ENCODE peak calls at places on chromosomes 7 and 10, in seven cellular contexts. One of them, this sample, is unnamed.

GRCh38 chr10:10914129-10914528 is 103.5 kb upstream of the CELF2 start:
- DNase-seq in activated CD4-positive, alpha-beta T cell treated with anti-CD3 and anti-CD28 coated beads for 24 hours: no peak
- DNase-seq in lower leg skin: no peak
- DNase-seq in CD4-positive, alpha-beta T cell: no peak
- DNase-seq in cardiac fibroblast: peak; percentile 25
- DNase-seq in B cell: no peak
- DNase-seq in A549: no peak
- DNase-seq in this sample: no peak

GRCh38 chr7:50321678-50322077 is 17.2 kb downstream of the IKZF1 start:
- DNase-seq in CD4-positive, alpha-beta T cell: no peak
- DNase-seq in A549: no peak
- DNase-seq in activated CD4-positive, alpha-beta T cell treated with anti-CD3 and anti-CD28 coated beads for 24 hours: no peak
- DNase-seq in cardiac fibroblast: no peak
- DNase-seq in B cell: no peak
- DNase-seq in lower leg skin: no peak
- DNase-seq in this sample: no peak

GRCh38 chr10:110642980-110643655 is 1.0 kb upstream of the RBM20 start:
- DNase-seq in activated CD4-positive, alpha-beta T cell treated with anti-CD3 and anti-CD28 coated beads for 24 hours: no peak
- DNase-seq in A549: no peak
- DNase-seq in lower leg skin: no peak
- DNase-seq in cardiac fibroblast: no peak
- DNase-seq in CD4-positive, alpha-beta T cell: no peak
- DNase-seq in B cell: no peak
- DNase-seq in this sample: no peak

GRCh38 chr7:47936323-47936722 is 11.9 kb downstream of the PKD1L1 start:
- DNase-seq in activated CD4-positive, alpha-beta T cell treated with anti-CD3 and anti-CD28 coated beads for 24 hours: no peak
- DNase-seq in CD4-positive, alpha-beta T cell: no peak
- DNase-seq in cardiac fibroblast: no peak
- DNase-seq in B cell: no peak
- DNase-seq in lower leg skin: peak; percentile 50
- DNase-seq in A549: no peak
- DNase-seq in this sample: no peak

GRCh38 chr10:86019141-86019540 is 347.5 kb downstream of the GRID1 start:
- DNase-seq in cardiac fibroblast: no peak
- DNase-seq in activated CD4-positive, alpha-beta T cell treated with anti-CD3 and anti-CD28 coated beads for 24 hours: no peak
- DNase-seq in B cell: no peak
- DNase-seq in A549: no peak
- DNase-seq in CD4-positive, alpha-beta T cell: no peak
- DNase-seq in lower leg skin: no peak
- DNase-seq in this sample: no peak

GRCh38 chr7:87479951-87480350 is 4.5 kb upstream of the ABCB4 start:
- DNase-seq in CD4-positive, alpha-beta T cell: no peak
- DNase-seq in activated CD4-positive, alpha-beta T cell treated with anti-CD3 and anti-CD28 coated beads for 24 hours: no peak
- DNase-seq in cardiac fibroblast: no peak
- DNase-seq in A549: no peak
- DNase-seq in B cell: no peak
- DNase-seq in lower leg skin: no peak
- DNase-seq in this sample: no peak

GRCh38 chr10:77564781-77565589 is 72.6 kb downstream of the KCNMA1 start:
- DNase-seq in cardiac fibroblast: peak; percentile 9
- DNase-seq in A549: peak; percentile 69
- DNase-seq in B cell: no peak
- DNase-seq in CD4-positive, alpha-beta T cell: no peak
- DNase-seq in lower leg skin: no peak
- DNase-seq in activated CD4-positive, alpha-beta T cell treated with anti-CD3 and anti-CD28 coated beads for 24 hours: no peak
- DNase-seq in this sample: no peak

GRCh38 chr7:33100770-33101169 is 8.4 kb downstream of the RP9 start:
- DNase-seq in CD4-positive, alpha-beta T cell: no peak
- DNase-seq in activated CD4-positive, alpha-beta T cell treated with anti-CD3 and anti-CD28 coated beads for 24 hours: no peak
- DNase-seq in lower leg skin: no peak
- DNase-seq in B cell: no peak
- DNase-seq in cardiac fibroblast: no peak
- DNase-seq in A549: no peak
- DNase-seq in this sample: no peak

GRCh38 chr10:64733980-64734379 is 1212.8 kb downstream of the REEP3 start:
- DNase-seq in CD4-positive, alpha-beta T cell: no peak
- DNase-seq in A549: peak; percentile 6
- DNase-seq in activated CD4-positive, alpha-beta T cell treated with anti-CD3 and anti-CD28 coated beads for 24 hours: no peak
- DNase-seq in lower leg skin: no peak
- DNase-seq in B cell: no peak
- DNase-seq in cardiac fibroblast: peak; percentile 40
- DNase-seq in this sample: no peak

GRCh38 chr10:78412605-78413004 is 378.9 kb downstream of the RPS24 start:
- DNase-seq in CD4-positive, alpha-beta T cell: no peak
- DNase-seq in lower leg skin: peak; percentile 29
- DNase-seq in B cell: no peak
- DNase-seq in cardiac fibroblast: no peak
- DNase-seq in A549: no peak
- DNase-seq in activated CD4-positive, alpha-beta T cell treated with anti-CD3 and anti-CD28 coated beads for 24 hours: no peak
- DNase-seq in this sample: no peak

GRCh38 chr10:124546957-124547650 is 85.5 kb downstream of the LHPP start:
- DNase-seq in activated CD4-positive, alpha-beta T cell treated with anti-CD3 and anti-CD28 coated beads for 24 hours: no peak
- DNase-seq in A549: no peak
- DNase-seq in cardiac fibroblast: no peak
- DNase-seq in lower leg skin: no peak
- DNase-seq in CD4-positive, alpha-beta T cell: no peak
- DNase-seq in B cell: no peak
- DNase-seq in this sample: no peak

GRCh38 chr10:17409170-17409733 is 45.1 kb downstream of the ST8SIA6 start:
- DNase-seq in B cell: no peak
- DNase-seq in cardiac fibroblast: peak; percentile 42
- DNase-seq in CD4-positive, alpha-beta T cell: no peak
- DNase-seq in lower leg skin: no peak
- DNase-seq in activated CD4-positive, alpha-beta T cell treated with anti-CD3 and anti-CD28 coated beads for 24 hours: no peak
- DNase-seq in A549: no peak
- DNase-seq in this sample: no peak

GRCh38 chr7:27345964-27346363 is 103.4 kb downstream of the EVX1 start:
- DNase-seq in cardiac fibroblast: no peak
- DNase-seq in B cell: no peak
- DNase-seq in lower leg skin: no peak
- DNase-seq in CD4-positive, alpha-beta T cell: no peak
- DNase-seq in activated CD4-positive, alpha-beta T cell treated with anti-CD3 and anti-CD28 coated beads for 24 hours: no peak
- DNase-seq in A549: no peak
- DNase-seq in this sample: no peak